ENCODE peak calls at places on chromosomes 3 and 15, in five cellular contexts. D, X, Y, Z and U are unnamed samples.

GRCh38 chr15:77901921-77902750 is 175.4 kb downstream of the TBC1D2B start:
- DNase-seq in D (no peak), X (no peak), Y (peak), Z (no peak), U (no peak)

GRCh38 chr3:17894434-17895060 is 152.1 kb upstream of the TBC1D5 start:
- DNase-seq in D (peak), X (no peak), Y (peak), Z (peak), U (peak)

GRCh38 chr3:12829886-12830784 is 11.2 kb downstream of the RPL32 start:
- DNase-seq in D (no peak), X (no peak), Y (no peak), Z (no peak), U (no peak)

GRCh38 chr15:64443747-64444621 is 16.4 kb upstream of the ZNF609 start:
- DNase-seq in D (no peak), X (peak), Y (no peak), Z (peak), U (no peak)

GRCh38 chr3:141485578-141486415 is 1.0 kb upstream of the RASA2 start:
- DNase-seq in D (no peak), X (no peak), Y (no peak), Z (peak), U (no peak)

GRCh38 chr15:58501006-58501405 is 69.2 kb downstream of the LIPC start:
- DNase-seq in D (no peak), X (no peak), Y (no peak), Z (peak), U (no peak)

GRCh38 chr3:151315846-151316245 is 774 bp downstream of the GPR87 start:
- DNase-seq in D (no peak), X (no peak), Y (no peak), Z (no peak), U (no peak)

GRCh38 chr3:15330031-15330596 is 2.3 kb downstream of the SH3BP5 start:
- DNase-seq in D (no peak), X (peak), Y (no peak), Z (peak), U (peak)

GRCh38 chr3:31010491-31010890 is 116.0 kb upstream of the GADL1 start:
- DNase-seq in D (no peak), X (no peak), Y (no peak), Z (peak), U (no peak)

GRCh38 chr3:155228636-155229035 is 64.8 kb downstream of the STRIT1 start:
- DNase-seq in D (no peak), X (no peak), Y (no peak), Z (no peak), U (no peak)

GRCh38 chr3:50807266-50807665 is 132.5 kb downstream of the DOCK3 start:
- DNase-seq in D (peak), X (no peak), Y (no peak), Z (no peak), U (no peak)

GRCh38 chr15:43404130-43404529 is 33.2 kb downstream of the TUBGCP4 start:
- DNase-seq in D (no peak), X (no peak), Y (no peak), Z (no peak), U (no peak)

GRCh38 chr15:55168350-55168974 is 28.3 kb downstream of the RSL24D1 start:
- DNase-seq in D (peak), X (no peak), Y (no peak), Z (peak), U (no peak)

GRCh38 chr3:184175506-184175905 is 851 bp downstream of the AP2M1 start:
- DNase-seq in D (no peak), X (no peak), Y (no peak), Z (no peak), U (no peak)